ENCODE peak calls at places on chromosomes 2 and 18, in nine cellular contexts. T is HT1080; Y is HAP-1; O is stimulated activated CD8-positive, alpha-beta memory T cell treated with anti-CD3 and anti-CD28 coated beads, Interleukin-12 subunit alpha, Interleukin-12 subunit beta, amount 100 ng/mL, for 1 hour; Q is tibial nerve; U is ureter; V is NCI-H187; F is amniotic stem cell; P is LoVo. G is an unnamed sample.
A peak's percentile ranks its signal among the peaks of the same experiment; 100 is the strongest.

GRCh38 chr18:31590570-31590969 is 1.1 kb upstream of the TTR start:
- DNase-seq in T (no peak), Y (no peak), O (no peak), Q (no peak), U (no peak), V (no peak), F (no peak), P (no peak), G (no peak)

GRCh38 chr2:38184964-38185603 is 109.1 kb upstream of the CYP1B1 start:
- DNase-seq in T (peak; percentile 60), Y (no peak), O (no peak), Q (no peak), U (no peak), V (no peak), F (no peak), P (no peak), G (no peak)

GRCh38 chr2:98470851-98471255 is 26.2 kb downstream of the INPP4A start:
- DNase-seq in T (no peak), Y (no peak), O (no peak), Q (no peak), U (no peak), V (no peak), F (no peak), P (no peak), G (no peak)

GRCh38 chr2:17756629-17757028 is 2.7 kb downstream of the GEN1 start:
- DNase-seq in T (no peak), Y (no peak), O (no peak), Q (no peak), U (no peak), V (no peak), F (no peak), P (no peak), G (no peak)

GRCh38 chr18:79797518-79798345 is at the start of gene KCNG2:
- DNase-seq in T (no peak), Y (no peak), O (no peak), Q (no peak), U (no peak), V (no peak), F (no peak), P (no peak), G (peak; percentile 54)

GRCh38 chr18:38611036-38611964 is 1045.7 kb upstream of the CELF4 start:
- DNase-seq in T (no peak), Y (no peak), O (no peak), Q (no peak), U (no peak), V (peak; percentile 15), F (no peak), P (no peak), G (no peak)

GRCh38 chr2:82740527-82740926 is 1718.6 kb downstream of the SUCLG1 start:
- DNase-seq in T (no peak), Y (no peak), O (no peak), Q (no peak), U (no peak), V (no peak), F (no peak), P (no peak), G (no peak)

GRCh38 chr2:233707979-233708644 is 4.6 kb upstream of the UGT1A5 start:
- DNase-seq in T (no peak), Y (no peak), O (no peak), Q (no peak), U (no peak), V (no peak), F (no peak), P (no peak), G (no peak)

GRCh38 chr2:234322766-234323465 is 174.0 kb downstream of the ARL4C start:
- DNase-seq in T (no peak), Y (peak; percentile 8), O (no peak), Q (no peak), U (no peak), V (no peak), F (no peak), P (no peak), G (no peak)

GRCh38 chr18:55861266-55861665 is 273.3 kb upstream of the TCF4 start:
- DNase-seq in T (peak; percentile 40), Y (peak; percentile 14), O (no peak), Q (no peak), U (no peak), V (no peak), F (no peak), P (no peak), G (no peak)

GRCh38 chr2:60356346-60356745 is 197.1 kb downstream of the BCL11A start:
- DNase-seq in T (no peak), Y (no peak), O (no peak), Q (no peak), U (no peak), V (no peak), F (no peak), P (no peak), G (no peak)

GRCh38 chr2:23926289-23926749 is 604 bp downstream of the ATAD2B start:
- DNase-seq in T (peak; percentile 25), Y (no peak), O (no peak), Q (no peak), U (peak; percentile 51), V (no peak), F (no peak), P (no peak), G (no peak)

GRCh38 chr2:135664623-135665068 is 77.0 kb upstream of the UBXN4 start:
- DNase-seq in T (peak; percentile 16), Y (peak; percentile 99), O (no peak), Q (no peak), U (no peak), V (no peak), F (no peak), P (no peak), G (no peak)

GRCh38 chr2:61426267-61426897 is 44.5 kb downstream of the USP34 start:
- DNase-seq in T (peak; percentile 52), Y (peak; percentile 61), O (peak; percentile 54), Q (no peak), U (no peak), V (no peak), F (no peak), P (peak; percentile 37), G (peak; percentile 73)

GRCh38 chr18:70781860-70782453 is 493.1 kb downstream of the SOCS6 start:
- DNase-seq in T (peak; percentile 50), Y (peak; percentile 26), O (peak; percentile 47), Q (no peak), U (no peak), V (peak; percentile 43), F (no peak), P (peak; percentile 22), G (peak; percentile 13)

GRCh38 chr18:71168576-71169145 is 879.8 kb downstream of the SOCS6 start:
- DNase-seq in T (no peak), Y (no peak), O (no peak), Q (no peak), U (no peak), V (no peak), F (no peak), P (no peak), G (no peak)

GRCh38 chr2:144452169-144453038 is 67.5 kb downstream of the ZEB2 start:
- DNase-seq in T (no peak), Y (peak; percentile 65), O (no peak), Q (no peak), U (no peak), V (no peak), F (no peak), P (no peak), G (no peak)

GRCh38 chr2:111140815-111141214 is 20.1 kb downstream of the BCL2L11 start:
- DNase-seq in T (no peak), Y (no peak), O (no peak), Q (no peak), U (no peak), V (no peak), F (no peak), P (no peak), G (no peak)

GRCh38 chr2:213228638-213229037 is 55.6 kb upstream of the SPAG16 start:
- DNase-seq in T (no peak), Y (no peak), O (no peak), Q (no peak), U (no peak), V (no peak), F (no peak), P (no peak), G (no peak)

GRCh38 chr2:205967391-205968075 is 118.4 kb downstream of the INO80D start:
- DNase-seq in T (peak; percentile 38), Y (no peak), O (no peak), Q (no peak), U (no peak), V (no peak), F (no peak), P (no peak), G (no peak)

GRCh38 chr2:110866496-110866895 is 134.1 kb downstream of the ACOXL start:
- DNase-seq in T (no peak), Y (no peak), O (no peak), Q (no peak), U (no peak), V (no peak), F (no peak), P (no peak), G (no peak)

GRCh38 chr2:109195193-109196045 is 66.4 kb downstream of the SH3RF3 start:
- DNase-seq in T (no peak), Y (no peak), O (no peak), Q (no peak), U (no peak), V (no peak), F (no peak), P (no peak), G (no peak)

GRCh38 chr2:134721596-134721995 is 2.8 kb upstream of the TMEM163 start:
- DNase-seq in T (no peak), Y (no peak), O (no peak), Q (no peak), U (no peak), V (no peak), F (no peak), P (no peak), G (no peak)

GRCh38 chr18:24586662-24587360 is 126.4 kb downstream of the HRH4 start:
- DNase-seq in T (no peak), Y (no peak), O (no peak), Q (no peak), U (no peak), V (no peak), F (no peak), P (no peak), G (no peak)

GRCh38 chr2:142165790-142166189 is 35.0 kb upstream of the LRP1B start:
- DNase-seq in T (peak; percentile 56), Y (peak; percentile 32), O (no peak), Q (no peak), U (no peak), V (no peak), F (peak; percentile 50), P (peak; percentile 29), G (no peak)

GRCh38 chr2:96507957-96508520 is 2.9 kb upstream of the NEURL3 start:
- DNase-seq in T (no peak), Y (peak; percentile 71), O (peak; percentile 81), Q (peak; percentile 55), U (no peak), V (no peak), F (no peak), P (peak; percentile 76), G (peak; percentile 96)

GRCh38 chr18:22428672-22429071 is 11.0 kb upstream of the CTAGE1 start:
- DNase-seq in T (no peak), Y (no peak), O (no peak), Q (no peak), U (no peak), V (no peak), F (no peak), P (no peak), G (no peak)

GRCh38 chr2:231144896-231145295 is 20.1 kb upstream of the HTR2B start:
- DNase-seq in T (no peak), Y (no peak), O (no peak), Q (no peak), U (no peak), V (no peak), F (no peak), P (no peak), G (no peak)

GRCh38 chr2:158735822-158736580 is 59.1 kb upstream of the DAPL1 start:
- DNase-seq in T (no peak), Y (no peak), O (no peak), Q (no peak), U (no peak), V (no peak), F (no peak), P (no peak), G (no peak)

GRCh38 chr2:227728035-227728434 is at the start of gene SCYGR7:
- DNase-seq in T (no peak), Y (no peak), O (no peak), Q (no peak), U (no peak), V (no peak), F (no peak), P (no peak), G (no peak)

GRCh38 chr2:174730530-174731018 is 33.7 kb downstream of the CHRNA1 start:
- DNase-seq in T (no peak), Y (no peak), O (no peak), Q (no peak), U (no peak), V (no peak), F (no peak), P (no peak), G (no peak)

G was measured in B cell.